ENCODE peak calls at places on chromosome 1, in nine cellular contexts. C, R, W, D, U, I, H, P and S are unnamed samples.

GRCh38 chr1:202713110-202713509 is 2.9 kb upstream of the SYT2 start:
- DNase-seq in C (no peak), R (peak; percentile 57), W (no peak), D (no peak), U (no peak), I (no peak), H (no peak), P (no peak), S (no peak)

GRCh38 chr1:24191860-24192259 is 4.8 kb upstream of the IFNLR1 start:
- DNase-seq in C (no peak), R (peak; percentile 77), W (no peak), D (no peak), U (no peak), I (no peak), H (peak; percentile 57), P (no peak), S (no peak)

GRCh38 chr1:162681127-162681435 is 48.8 kb downstream of the DDR2 start:
- DNase-seq in C (no peak), R (no peak), W (no peak), D (no peak), U (no peak), I (no peak), H (no peak), P (no peak), S (no peak)

GRCh38 chr1:40856656-40857302 is 5.4 kb downstream of the CITED4 start:
- DNase-seq in C (no peak), R (no peak), W (no peak), D (no peak), U (no peak), I (no peak), H (no peak), P (no peak), S (no peak)

GRCh38 chr1:2981388-2981787 is 39.9 kb upstream of the ACTRT2 start:
- DNase-seq in C (no peak), R (no peak), W (no peak), D (peak; percentile 7), U (no peak), I (no peak), H (no peak), P (no peak), S (no peak)

GRCh38 chr1:156750932-156751723 is at the start of gene HDGF:
- DNase-seq in C (peak; percentile 26), R (peak; percentile 35), W (no peak), D (peak; percentile 48), U (peak; percentile 48), I (no peak), H (peak; percentile 56), P (no peak), S (no peak)

GRCh38 chr1:90370696-90371095 is 346.4 kb downstream of the BARHL2 start:
- DNase-seq in C (no peak), R (no peak), W (no peak), D (no peak), U (no peak), I (no peak), H (no peak), P (no peak), S (no peak)

GRCh38 chr1:19319196-19319595 is 7.1 kb downstream of the SLC66A1 start:
- DNase-seq in C (no peak), R (no peak), W (no peak), D (no peak), U (no peak), I (no peak), H (no peak), P (no peak), S (no peak)

GRCh38 chr1:224864006-224864405 is 65.5 kb upstream of the DNAH14 start:
- DNase-seq in C (no peak), R (no peak), W (no peak), D (no peak), U (no peak), I (no peak), H (no peak), P (no peak), S (no peak)

GRCh38 chr1:60753508-60753907 is 328.9 kb upstream of the NFIA start:
- DNase-seq in C (no peak), R (no peak), W (no peak), D (no peak), U (no peak), I (no peak), H (no peak), P (no peak), S (no peak)

GRCh38 chr1:9037476-9038337 is 11.5 kb upstream of the SLC2A7 start:
- DNase-seq in C (no peak), R (no peak), W (no peak), D (no peak), U (no peak), I (no peak), H (no peak), P (no peak), S (no peak)

GRCh38 chr1:2528016-2528415 is 1.6 kb upstream of the PANK4 start:
- DNase-seq in C (no peak), R (no peak), W (no peak), D (peak; percentile 84), U (no peak), I (no peak), H (no peak), P (peak; percentile 54), S (no peak)

GRCh38 chr1:202728951-202729350 is 18.7 kb upstream of the SYT2 start:
- DNase-seq in C (no peak), R (no peak), W (no peak), D (no peak), U (no peak), I (no peak), H (no peak), P (no peak), S (no peak)

GRCh38 chr1:37284053-37284452 is 190.3 kb upstream of the ZC3H12A start:
- DNase-seq in C (no peak), R (no peak), W (no peak), D (no peak), U (no peak), I (no peak), H (no peak), P (no peak), S (no peak)

GRCh38 chr1:108669679-108670078 is 8.8 kb upstream of the HENMT1 start:
- DNase-seq in C (no peak), R (no peak), W (no peak), D (no peak), U (no peak), I (no peak), H (no peak), P (no peak), S (no peak)

GRCh38 chr1:204405988-204406387 is 5.6 kb downstream of the PPP1R15B start:
- DNase-seq in C (no peak), R (no peak), W (no peak), D (no peak), U (no peak), I (no peak), H (no peak), P (peak; percentile 61), S (no peak)

GRCh38 chr1:3195480-3195815 is 126.4 kb downstream of the PRDM16 start:
- DNase-seq in C (no peak), R (no peak), W (no peak), D (no peak), U (no peak), I (no peak), H (no peak), P (no peak), S (no peak)

GRCh38 chr1:201530741-201531521 is 8.0 kb upstream of the NAV1 start:
- DNase-seq in C (no peak), R (peak; percentile 75), W (no peak), D (peak; percentile 67), U (peak; percentile 90), I (peak; percentile 84), H (peak; percentile 26), P (peak; percentile 57), S (no peak)

GRCh38 chr1:85550784-85551516 is 29.6 kb upstream of the CCN1 start:
- DNase-seq in C (no peak), R (no peak), W (no peak), D (no peak), U (no peak), I (no peak), H (no peak), P (peak; percentile 51), S (no peak)

GRCh38 chr1:211653907-211654553 is 21.4 kb downstream of the NEK2 start:
- DNase-seq in C (no peak), R (no peak), W (no peak), D (no peak), U (no peak), I (no peak), H (no peak), P (no peak), S (no peak)

GRCh38 chr1:243587285-243587684 is 262.8 kb downstream of the AKT3 start:
- DNase-seq in C (no peak), R (no peak), W (no peak), D (no peak), U (no peak), I (no peak), H (no peak), P (no peak), S (no peak)

GRCh38 chr1:95321516-95321915 is 87.5 kb downstream of the RWDD3 start:
- DNase-seq in C (no peak), R (no peak), W (no peak), D (no peak), U (no peak), I (no peak), H (no peak), P (no peak), S (no peak)

GRCh38 chr1:65478379-65479026 is 58.0 kb downstream of the LEPR start:
- DNase-seq in C (no peak), R (no peak), W (no peak), D (no peak), U (no peak), I (no peak), H (no peak), P (no peak), S (no peak)

GRCh38 chr1:3968851-3969250 is 68.8 kb upstream of the C1orf174 start:
- DNase-seq in C (no peak), R (no peak), W (no peak), D (no peak), U (no peak), I (no peak), H (no peak), P (no peak), S (no peak)

GRCh38 chr1:79587229-79587628 is 580.7 kb upstream of the ADGRL4 start:
- DNase-seq in C (no peak), R (no peak), W (no peak), D (no peak), U (no peak), I (no peak), H (no peak), P (no peak), S (no peak)

GRCh38 chr1:88595355-88595754 is 88.7 kb upstream of the PKN2 start:
- DNase-seq in C (no peak), R (peak; percentile 18), W (no peak), D (no peak), U (peak; percentile 40), I (peak; percentile 6), H (no peak), P (no peak), S (no peak)

GRCh38 chr1:56866656-56867055 is 12.1 kb downstream of the C8A start:
- DNase-seq in C (no peak), R (no peak), W (no peak), D (no peak), U (no peak), I (no peak), H (no peak), P (no peak), S (no peak)

GRCh38 chr1:62356257-62356835 is 37.1 kb upstream of the KANK4 start:
- DNase-seq in C (no peak), R (peak; percentile 35), W (no peak), D (no peak), U (peak; percentile 56), I (peak; percentile 84), H (no peak), P (no peak), S (no peak)